ENCODE peak calls at places on chromosomes 4 and X, in four cellular contexts. One of them, this sample, is unnamed.

GRCh38 chr4:186932631-186933150 is 209.0 kb upstream of the FAT1 start:
- DNase-seq in GM23248: peak
- DNase-seq in cardiac fibroblast: peak
- DNase-seq in upper lobe of right lung: no peak
- DNase-seq in this sample: peak

GRCh38 chr4:77073981-77074865 is 1.6 kb downstream of the CCNI start:
- DNase-seq in GM23248: peak
- DNase-seq in cardiac fibroblast: peak
- DNase-seq in upper lobe of right lung: no peak
- DNase-seq in this sample: no peak

GRCh38 chrX:4994855-4995254 is 1233.8 kb downstream of the NLGN4X start:
- DNase-seq in GM23248: no peak
- DNase-seq in cardiac fibroblast: no peak
- DNase-seq in upper lobe of right lung: no peak
- DNase-seq in this sample: no peak

GRCh38 chr4:158856852-158857251 is 88.0 kb downstream of the FNIP2 start:
- DNase-seq in GM23248: peak
- DNase-seq in cardiac fibroblast: peak
- DNase-seq in upper lobe of right lung: no peak
- DNase-seq in this sample: peak

GRCh38 chr4:130026185-130026584 is 930.2 kb downstream of the C4orf33 start:
- DNase-seq in GM23248: no peak
- DNase-seq in cardiac fibroblast: no peak
- DNase-seq in upper lobe of right lung: no peak
- DNase-seq in this sample: no peak

GRCh38 chr4:48578132-48578964 is 88.3 kb downstream of the ZAR1 start:
- DNase-seq in GM23248: peak
- DNase-seq in cardiac fibroblast: peak
- DNase-seq in upper lobe of right lung: no peak
- DNase-seq in this sample: peak

GRCh38 chr4:8205241-8205707 is 6.2 kb downstream of the SH3TC1 start:
- DNase-seq in GM23248: no peak
- DNase-seq in cardiac fibroblast: no peak
- DNase-seq in upper lobe of right lung: no peak
- DNase-seq in this sample: no peak

GRCh38 chr4:142379277-142380051 is 466.6 kb downstream of the INPP4B start:
- DNase-seq in GM23248: peak
- DNase-seq in cardiac fibroblast: peak
- DNase-seq in upper lobe of right lung: no peak
- DNase-seq in this sample: peak

GRCh38 chrX:50111762-50112161 is 89.0 kb downstream of the AKAP4 start:
- DNase-seq in GM23248: no peak
- DNase-seq in cardiac fibroblast: no peak
- DNase-seq in upper lobe of right lung: peak
- DNase-seq in this sample: no peak

GRCh38 chr4:88419874-88420273 is 37.0 kb upstream of the HERC5 start:
- DNase-seq in GM23248: no peak
- DNase-seq in cardiac fibroblast: no peak
- DNase-seq in upper lobe of right lung: no peak
- DNase-seq in this sample: no peak

DNA sequence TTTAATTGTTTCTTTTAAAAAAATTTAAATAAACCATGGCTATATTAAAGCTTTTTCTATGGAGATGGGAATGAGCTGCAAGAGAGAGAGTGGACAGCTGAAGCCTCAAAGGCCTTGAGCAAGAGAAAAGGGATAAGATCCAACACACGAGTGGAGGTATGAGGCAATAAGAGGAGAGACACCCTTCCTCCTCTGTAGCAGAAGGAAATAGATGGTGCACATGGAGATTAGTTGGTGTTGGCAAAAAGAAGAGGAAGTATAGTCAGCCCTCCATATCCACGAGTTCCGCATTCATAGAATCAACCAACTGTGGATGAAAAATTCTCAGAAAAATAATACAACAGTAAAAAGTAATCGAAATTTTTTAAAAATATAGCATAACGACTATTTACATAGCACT is 3.2 kb downstream of the CXorf38 start:
- DNase-seq in GM23248: peak
- DNase-seq in cardiac fibroblast: peak
- DNase-seq in upper lobe of right lung: no peak
- DNase-seq in this sample: peak
- H3K4me3 ChIP-seq in GM23248: peak
- H3K4me3 ChIP-seq in cardiac fibroblast: peak
- H3K4me3 ChIP-seq in upper lobe of right lung: peak
- H3K4me3 ChIP-seq in this sample: peak

GRCh38 chr4:36281384-36282106 is at the start of gene DTHD1:
- DNase-seq in GM23248: no peak
- DNase-seq in cardiac fibroblast: no peak
- DNase-seq in upper lobe of right lung: no peak
- DNase-seq in this sample: no peak
- H3K4me3 ChIP-seq in GM23248: no peak
- H3K4me3 ChIP-seq in cardiac fibroblast: no peak
- H3K4me3 ChIP-seq in upper lobe of right lung: no peak
- H3K4me3 ChIP-seq in this sample: no peak

GRCh38 chrX:30971761-30972603 is 82.9 kb upstream of the TAB3 start:
- DNase-seq in GM23248: peak
- DNase-seq in cardiac fibroblast: peak
- DNase-seq in upper lobe of right lung: no peak
- DNase-seq in this sample: peak
- H3K4me3 ChIP-seq in GM23248: peak
- H3K4me3 ChIP-seq in cardiac fibroblast: peak
- H3K4me3 ChIP-seq in upper lobe of right lung: peak
- H3K4me3 ChIP-seq in this sample: peak

DNA sequence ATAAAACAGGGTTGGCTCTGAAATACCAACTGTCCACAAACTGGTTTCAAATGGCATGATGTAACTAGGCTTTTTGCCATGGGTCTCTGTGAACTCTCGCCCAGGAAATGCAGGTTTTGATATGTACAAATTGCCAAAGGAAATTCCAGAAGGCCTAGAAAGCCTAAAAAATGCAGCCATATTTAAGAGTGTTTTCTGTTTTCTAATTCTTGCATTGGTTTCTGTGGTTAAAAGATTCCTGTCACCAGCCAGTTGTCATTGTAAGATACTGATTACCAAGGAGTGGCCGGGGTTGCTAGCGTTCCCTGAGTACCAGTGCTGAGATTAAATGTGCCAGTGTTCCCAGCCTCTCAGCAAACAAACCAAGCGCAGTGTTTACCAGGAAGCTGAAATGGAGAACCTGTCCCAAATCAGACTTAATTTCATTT is 53.9 kb upstream of the SORBS2 start:
- DNase-seq in GM23248: peak
- DNase-seq in cardiac fibroblast: peak
- DNase-seq in upper lobe of right lung: no peak
- DNase-seq in this sample: no peak
- H3K4me3 ChIP-seq in GM23248: no peak
- H3K4me3 ChIP-seq in cardiac fibroblast: no peak
- H3K4me3 ChIP-seq in upper lobe of right lung: no peak
- H3K4me3 ChIP-seq in this sample: no peak

GRCh38 chr4:184284336-184284690 is 66.6 kb upstream of the ENPP6 start:
- DNase-seq in GM23248: no peak
- DNase-seq in cardiac fibroblast: no peak
- DNase-seq in upper lobe of right lung: no peak
- DNase-seq in this sample: no peak
- H3K4me3 ChIP-seq in GM23248: no peak
- H3K4me3 ChIP-seq in cardiac fibroblast: no peak
- H3K4me3 ChIP-seq in upper lobe of right lung: peak
- H3K4me3 ChIP-seq in this sample: no peak

DNA sequence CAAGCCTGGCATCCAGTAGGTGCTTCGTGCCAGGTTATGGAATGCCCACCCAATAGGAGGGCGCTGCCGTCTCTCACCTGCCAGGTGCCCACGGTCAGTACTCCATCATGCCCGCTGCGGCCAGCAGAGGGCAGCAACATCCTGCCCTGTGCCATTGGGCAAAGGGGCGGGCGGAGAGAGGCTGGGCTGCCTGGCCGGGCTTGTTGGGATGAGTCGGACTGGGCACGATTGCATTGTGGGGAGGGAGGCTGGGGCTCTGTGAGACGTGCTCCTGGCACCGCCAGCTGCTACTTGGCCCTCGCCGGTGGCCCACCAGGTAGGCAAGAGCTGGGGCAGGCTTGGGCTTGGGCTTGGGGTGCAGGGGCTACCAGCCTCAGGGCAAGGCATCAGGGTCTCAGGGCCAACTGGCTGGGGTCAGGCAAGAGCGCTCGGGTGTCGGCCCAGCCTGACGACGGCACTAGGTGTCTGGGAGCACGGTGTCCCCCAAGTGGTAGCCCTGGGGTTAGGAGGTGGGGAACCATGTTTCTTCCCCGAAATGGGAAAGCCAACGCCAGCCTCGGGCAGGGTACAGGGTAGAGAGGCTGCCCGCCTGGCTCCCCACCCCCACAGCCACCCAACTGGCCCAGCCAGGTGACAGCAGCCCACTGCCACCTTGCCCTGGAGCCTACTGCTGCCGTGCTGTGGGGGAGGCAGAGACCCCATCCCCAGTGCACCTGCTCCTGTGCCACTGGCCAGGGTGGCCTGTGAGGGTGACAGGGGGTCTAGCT is at the start of gene PLXNB3:
- DNase-seq in GM23248: peak
- DNase-seq in cardiac fibroblast: peak
- DNase-seq in upper lobe of right lung: peak
- DNase-seq in this sample: peak
- H3K4me3 ChIP-seq in GM23248: peak
- H3K4me3 ChIP-seq in cardiac fibroblast: peak
- H3K4me3 ChIP-seq in upper lobe of right lung: no peak
- H3K4me3 ChIP-seq in this sample: peak

GRCh38 chr4:6640292-6641163 is at the start of gene MRFAP1:
- DNase-seq in GM23248: peak
- DNase-seq in cardiac fibroblast: peak
- DNase-seq in upper lobe of right lung: peak
- DNase-seq in this sample: peak

GRCh38 chr4:6641971-6642320 is 1.5 kb downstream of the MRFAP1 start:
- DNase-seq in GM23248: peak
- DNase-seq in cardiac fibroblast: no peak
- DNase-seq in upper lobe of right lung: no peak
- DNase-seq in this sample: no peak

GRCh38 chr4:6644792-6645530 is 4.5 kb downstream of the MRFAP1 start:
- DNase-seq in GM23248: no peak
- DNase-seq in cardiac fibroblast: no peak
- DNase-seq in upper lobe of right lung: no peak
- DNase-seq in this sample: no peak

GRCh38 chr4:6641164-6641970 is 882 bp downstream of the MRFAP1 start:
- DNase-seq in GM23248: peak
- DNase-seq in cardiac fibroblast: peak
- DNase-seq in upper lobe of right lung: no peak
- DNase-seq in this sample: peak

DNA sequence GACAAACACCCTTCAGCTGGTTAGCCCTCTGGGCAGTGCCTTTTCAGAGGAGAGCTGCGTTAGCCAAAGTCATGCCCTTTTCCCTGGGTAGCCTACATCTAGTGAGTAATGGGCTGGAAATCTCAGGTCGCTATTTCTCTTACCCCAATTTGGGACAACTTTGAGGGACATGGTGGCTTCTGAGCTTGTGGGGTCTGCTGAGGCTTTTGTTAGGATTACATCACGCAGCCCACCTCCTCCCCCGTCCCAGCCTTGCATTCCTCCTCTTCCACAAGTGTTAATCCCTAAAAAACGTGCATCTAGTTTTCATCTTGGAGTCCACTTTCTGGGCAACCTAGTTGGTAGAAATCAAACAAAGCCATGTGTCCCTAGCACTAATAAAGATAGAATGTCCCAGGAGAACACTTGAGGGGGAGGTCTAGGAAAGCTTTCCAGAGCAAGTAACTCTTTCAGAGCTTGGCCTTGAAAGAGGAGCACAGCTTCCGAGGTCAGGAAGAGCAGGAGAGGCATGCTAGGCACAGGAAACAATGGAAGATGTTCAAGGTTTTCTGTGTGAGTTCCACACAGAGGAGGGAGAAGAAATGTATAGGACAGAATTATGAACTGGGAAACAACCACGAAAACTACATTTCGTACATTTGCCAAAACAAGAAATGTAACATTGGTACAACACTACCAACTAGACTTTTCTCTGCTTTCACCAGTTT is 2.8 kb downstream of the MRFAP1 start:
- DNase-seq in GM23248: no peak
- DNase-seq in cardiac fibroblast: no peak
- DNase-seq in upper lobe of right lung: no peak
- DNase-seq in this sample: no peak
- H3K4me3 ChIP-seq in GM23248: no peak
- H3K4me3 ChIP-seq in cardiac fibroblast: no peak
- H3K4me3 ChIP-seq in upper lobe of right lung: no peak
- H3K4me3 ChIP-seq in this sample: no peak

GRCh38 chrX:7219153-7219705 is 71.3 kb upstream of the PUDP start:
- DNase-seq in GM23248: no peak
- DNase-seq in cardiac fibroblast: no peak
- DNase-seq in upper lobe of right lung: no peak
- DNase-seq in this sample: no peak
- H3K4me3 ChIP-seq in GM23248: no peak
- H3K4me3 ChIP-seq in cardiac fibroblast: no peak
- H3K4me3 ChIP-seq in upper lobe of right lung: no peak
- H3K4me3 ChIP-seq in this sample: no peak

DNA sequence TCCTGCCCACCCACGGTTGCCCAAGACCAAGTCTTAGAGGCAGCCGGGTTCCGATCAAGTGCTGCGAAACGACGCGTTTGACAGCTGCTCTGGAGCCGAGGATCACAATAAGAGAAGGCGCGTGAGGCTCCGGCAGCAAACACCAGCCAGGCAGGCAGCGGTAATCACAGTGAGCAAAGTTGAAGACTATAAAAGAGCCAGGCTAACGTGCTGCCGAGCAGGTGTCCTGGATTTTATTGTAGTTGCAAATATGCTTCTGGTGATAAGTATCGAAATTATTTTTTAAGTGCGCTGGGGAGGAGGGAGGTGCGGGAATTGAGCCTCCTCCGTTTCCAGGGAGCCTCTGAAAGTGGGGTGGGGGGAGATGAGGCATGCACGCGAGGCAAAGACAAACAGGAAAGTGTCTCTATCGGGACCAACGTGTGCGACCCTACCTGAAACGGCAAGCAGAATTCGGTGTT is 597 bp downstream of the GABRA2 start:
- DNase-seq in GM23248: peak
- DNase-seq in cardiac fibroblast: peak
- DNase-seq in upper lobe of right lung: no peak
- DNase-seq in this sample: no peak
- H3K4me3 ChIP-seq in GM23248: peak
- H3K4me3 ChIP-seq in cardiac fibroblast: no peak
- H3K4me3 ChIP-seq in upper lobe of right lung: no peak
- H3K4me3 ChIP-seq in this sample: no peak

GRCh38 chr4:54439831-54440243 is 210.7 kb downstream of the PDGFRA start:
- DNase-seq in GM23248: peak
- DNase-seq in cardiac fibroblast: peak
- DNase-seq in upper lobe of right lung: peak
- DNase-seq in this sample: peak
- H3K4me3 ChIP-seq in GM23248: peak
- H3K4me3 ChIP-seq in cardiac fibroblast: no peak
- H3K4me3 ChIP-seq in upper lobe of right lung: peak
- H3K4me3 ChIP-seq in this sample: no peak